ENCODE peak calls at places on chromosomes 12 and 14, in nine cellular contexts. One of them, this sample, is unnamed.

GRCh38 chr12:78696267-78696666 is 168.3 kb upstream of the SYT1 start:
- DNase-seq in NCI-H510A treated with DMSO at 0.1 percent for 48 hours: no peak
- DNase-seq in endothelial cell: no peak
- DNase-seq in stimulated activated CD4-positive, alpha-beta T cell treated with anti-CD3 and anti-CD28 coated beads, Interleukin-4, amount 100 ng/mL, for 48 hours: no peak
- DNase-seq in HTR-8/SVneo: no peak
- DNase-seq in anterior cingulate cortex: no peak
- DNase-seq in SK-N-DZ: no peak
- DNase-seq in non-pigmented ciliary epithelial cell: no peak
- DNase-seq in tibial artery: no peak
- DNase-seq in this sample: no peak

GRCh38 chr12:96571101-96571862 is 81.9 kb downstream of the CFAP54 start:
- DNase-seq in NCI-H510A treated with DMSO at 0.1 percent for 48 hours: no peak
- DNase-seq in endothelial cell: no peak
- DNase-seq in stimulated activated CD4-positive, alpha-beta T cell treated with anti-CD3 and anti-CD28 coated beads, Interleukin-4, amount 100 ng/mL, for 48 hours: no peak
- DNase-seq in HTR-8/SVneo: no peak
- DNase-seq in anterior cingulate cortex: no peak
- DNase-seq in SK-N-DZ: no peak
- DNase-seq in non-pigmented ciliary epithelial cell: peak; percentile 2
- DNase-seq in tibial artery: no peak
- DNase-seq in this sample: no peak

GRCh38 chr12:25014961-25015360 is 66.1 kb upstream of the BCAT1 start:
- DNase-seq in NCI-H510A treated with DMSO at 0.1 percent for 48 hours: no peak
- DNase-seq in endothelial cell: no peak
- DNase-seq in stimulated activated CD4-positive, alpha-beta T cell treated with anti-CD3 and anti-CD28 coated beads, Interleukin-4, amount 100 ng/mL, for 48 hours: no peak
- DNase-seq in HTR-8/SVneo: no peak
- DNase-seq in anterior cingulate cortex: no peak
- DNase-seq in SK-N-DZ: no peak
- DNase-seq in non-pigmented ciliary epithelial cell: no peak
- DNase-seq in tibial artery: no peak
- DNase-seq in this sample: no peak

GRCh38 chr14:100761481-100761880 is 34.8 kb downstream of the DLK1 start:
- DNase-seq in NCI-H510A treated with DMSO at 0.1 percent for 48 hours: no peak
- DNase-seq in endothelial cell: no peak
- DNase-seq in stimulated activated CD4-positive, alpha-beta T cell treated with anti-CD3 and anti-CD28 coated beads, Interleukin-4, amount 100 ng/mL, for 48 hours: no peak
- DNase-seq in HTR-8/SVneo: no peak
- DNase-seq in anterior cingulate cortex: no peak
- DNase-seq in SK-N-DZ: no peak
- DNase-seq in non-pigmented ciliary epithelial cell: peak; percentile 63
- DNase-seq in tibial artery: no peak
- DNase-seq in this sample: no peak

GRCh38 chr12:107441906-107442305 is 243.7 kb upstream of the PWP1 start:
- DNase-seq in NCI-H510A treated with DMSO at 0.1 percent for 48 hours: no peak
- DNase-seq in endothelial cell: no peak
- DNase-seq in stimulated activated CD4-positive, alpha-beta T cell treated with anti-CD3 and anti-CD28 coated beads, Interleukin-4, amount 100 ng/mL, for 48 hours: no peak
- DNase-seq in HTR-8/SVneo: no peak
- DNase-seq in anterior cingulate cortex: no peak
- DNase-seq in SK-N-DZ: no peak
- DNase-seq in non-pigmented ciliary epithelial cell: no peak
- DNase-seq in tibial artery: no peak
- DNase-seq in this sample: no peak

GRCh38 chr12:70670948-70671347 is 33.7 kb upstream of the PTPRB start:
- DNase-seq in NCI-H510A treated with DMSO at 0.1 percent for 48 hours: no peak
- DNase-seq in endothelial cell: no peak
- DNase-seq in stimulated activated CD4-positive, alpha-beta T cell treated with anti-CD3 and anti-CD28 coated beads, Interleukin-4, amount 100 ng/mL, for 48 hours: no peak
- DNase-seq in HTR-8/SVneo: no peak
- DNase-seq in anterior cingulate cortex: no peak
- DNase-seq in SK-N-DZ: no peak
- DNase-seq in non-pigmented ciliary epithelial cell: no peak
- DNase-seq in tibial artery: no peak
- DNase-seq in this sample: no peak

GRCh38 chr12:86710110-86710509 is 453.9 kb upstream of the MGAT4C start:
- DNase-seq in NCI-H510A treated with DMSO at 0.1 percent for 48 hours: no peak
- DNase-seq in endothelial cell: no peak
- DNase-seq in stimulated activated CD4-positive, alpha-beta T cell treated with anti-CD3 and anti-CD28 coated beads, Interleukin-4, amount 100 ng/mL, for 48 hours: no peak
- DNase-seq in HTR-8/SVneo: no peak
- DNase-seq in anterior cingulate cortex: no peak
- DNase-seq in SK-N-DZ: no peak
- DNase-seq in non-pigmented ciliary epithelial cell: no peak
- DNase-seq in tibial artery: no peak
- DNase-seq in this sample: no peak

GRCh38 chr14:52175982-52176502 is 91.5 kb upstream of the PTGDR start:
- DNase-seq in NCI-H510A treated with DMSO at 0.1 percent for 48 hours: no peak
- DNase-seq in endothelial cell: no peak
- DNase-seq in stimulated activated CD4-positive, alpha-beta T cell treated with anti-CD3 and anti-CD28 coated beads, Interleukin-4, amount 100 ng/mL, for 48 hours: no peak
- DNase-seq in HTR-8/SVneo: no peak
- DNase-seq in anterior cingulate cortex: no peak
- DNase-seq in SK-N-DZ: no peak
- DNase-seq in non-pigmented ciliary epithelial cell: no peak
- DNase-seq in tibial artery: no peak
- DNase-seq in this sample: no peak

GRCh38 chr12:132169376-132169775 is 25.1 kb downstream of the NOC4L start:
- DNase-seq in NCI-H510A treated with DMSO at 0.1 percent for 48 hours: no peak
- DNase-seq in endothelial cell: no peak
- DNase-seq in stimulated activated CD4-positive, alpha-beta T cell treated with anti-CD3 and anti-CD28 coated beads, Interleukin-4, amount 100 ng/mL, for 48 hours: no peak
- DNase-seq in HTR-8/SVneo: no peak
- DNase-seq in anterior cingulate cortex: no peak
- DNase-seq in SK-N-DZ: no peak
- DNase-seq in non-pigmented ciliary epithelial cell: no peak
- DNase-seq in tibial artery: no peak
- DNase-seq in this sample: no peak

GRCh38 chr12:104605685-104606084 is 148.9 kb downstream of the CHST11 start:
- DNase-seq in NCI-H510A treated with DMSO at 0.1 percent for 48 hours: no peak
- DNase-seq in endothelial cell: no peak
- DNase-seq in stimulated activated CD4-positive, alpha-beta T cell treated with anti-CD3 and anti-CD28 coated beads, Interleukin-4, amount 100 ng/mL, for 48 hours: no peak
- DNase-seq in HTR-8/SVneo: no peak
- DNase-seq in anterior cingulate cortex: no peak
- DNase-seq in SK-N-DZ: no peak
- DNase-seq in non-pigmented ciliary epithelial cell: no peak
- DNase-seq in tibial artery: peak; percentile 91
- DNase-seq in this sample: peak; percentile 29

GRCh38 chr12:113445544-113446176 is 23.5 kb downstream of the SDSL start:
- DNase-seq in NCI-H510A treated with DMSO at 0.1 percent for 48 hours: no peak
- DNase-seq in endothelial cell: no peak
- DNase-seq in stimulated activated CD4-positive, alpha-beta T cell treated with anti-CD3 and anti-CD28 coated beads, Interleukin-4, amount 100 ng/mL, for 48 hours: no peak
- DNase-seq in HTR-8/SVneo: no peak
- DNase-seq in anterior cingulate cortex: no peak
- DNase-seq in SK-N-DZ: no peak
- DNase-seq in non-pigmented ciliary epithelial cell: no peak
- DNase-seq in tibial artery: no peak
- DNase-seq in this sample: no peak

GRCh38 chr12:46483572-46484395 is 111.2 kb upstream of the SLC38A2 start:
- DNase-seq in NCI-H510A treated with DMSO at 0.1 percent for 48 hours: no peak
- DNase-seq in endothelial cell: no peak
- DNase-seq in stimulated activated CD4-positive, alpha-beta T cell treated with anti-CD3 and anti-CD28 coated beads, Interleukin-4, amount 100 ng/mL, for 48 hours: no peak
- DNase-seq in HTR-8/SVneo: no peak
- DNase-seq in anterior cingulate cortex: no peak
- DNase-seq in SK-N-DZ: no peak
- DNase-seq in non-pigmented ciliary epithelial cell: no peak
- DNase-seq in tibial artery: no peak
- DNase-seq in this sample: no peak

GRCh38 chr12:121050725-121051124 is 11.7 kb upstream of the OASL start:
- DNase-seq in NCI-H510A treated with DMSO at 0.1 percent for 48 hours: no peak
- DNase-seq in endothelial cell: no peak
- DNase-seq in stimulated activated CD4-positive, alpha-beta T cell treated with anti-CD3 and anti-CD28 coated beads, Interleukin-4, amount 100 ng/mL, for 48 hours: no peak
- DNase-seq in HTR-8/SVneo: no peak
- DNase-seq in anterior cingulate cortex: no peak
- DNase-seq in SK-N-DZ: no peak
- DNase-seq in non-pigmented ciliary epithelial cell: no peak
- DNase-seq in tibial artery: no peak
- DNase-seq in this sample: no peak

GRCh38 chr12:75207338-75208083 is 2.1 kb downstream of the KCNC2 start:
- DNase-seq in NCI-H510A treated with DMSO at 0.1 percent for 48 hours: no peak
- DNase-seq in endothelial cell: no peak
- DNase-seq in stimulated activated CD4-positive, alpha-beta T cell treated with anti-CD3 and anti-CD28 coated beads, Interleukin-4, amount 100 ng/mL, for 48 hours: no peak
- DNase-seq in HTR-8/SVneo: no peak
- DNase-seq in anterior cingulate cortex: no peak
- DNase-seq in SK-N-DZ: no peak
- DNase-seq in non-pigmented ciliary epithelial cell: no peak
- DNase-seq in tibial artery: no peak
- DNase-seq in this sample: no peak

GRCh38 chr12:63021126-63021525 is 86.2 kb upstream of the PPM1H start:
- DNase-seq in NCI-H510A treated with DMSO at 0.1 percent for 48 hours: no peak
- DNase-seq in endothelial cell: no peak
- DNase-seq in stimulated activated CD4-positive, alpha-beta T cell treated with anti-CD3 and anti-CD28 coated beads, Interleukin-4, amount 100 ng/mL, for 48 hours: no peak
- DNase-seq in HTR-8/SVneo: no peak
- DNase-seq in anterior cingulate cortex: no peak
- DNase-seq in SK-N-DZ: no peak
- DNase-seq in non-pigmented ciliary epithelial cell: no peak
- DNase-seq in tibial artery: no peak
- DNase-seq in this sample: no peak

GRCh38 chr12:79561401-79562132 is 129.2 kb downstream of the PAWR start:
- DNase-seq in NCI-H510A treated with DMSO at 0.1 percent for 48 hours: no peak
- DNase-seq in endothelial cell: no peak
- DNase-seq in stimulated activated CD4-positive, alpha-beta T cell treated with anti-CD3 and anti-CD28 coated beads, Interleukin-4, amount 100 ng/mL, for 48 hours: no peak
- DNase-seq in HTR-8/SVneo: no peak
- DNase-seq in anterior cingulate cortex: no peak
- DNase-seq in SK-N-DZ: no peak
- DNase-seq in non-pigmented ciliary epithelial cell: no peak
- DNase-seq in tibial artery: no peak
- DNase-seq in this sample: no peak

GRCh38 chr14:46574236-46574970 is 77.2 kb downstream of the RPL10L start:
- DNase-seq in NCI-H510A treated with DMSO at 0.1 percent for 48 hours: no peak
- DNase-seq in endothelial cell: no peak
- DNase-seq in stimulated activated CD4-positive, alpha-beta T cell treated with anti-CD3 and anti-CD28 coated beads, Interleukin-4, amount 100 ng/mL, for 48 hours: no peak
- DNase-seq in HTR-8/SVneo: peak; percentile 3
- DNase-seq in anterior cingulate cortex: no peak
- DNase-seq in SK-N-DZ: no peak
- DNase-seq in non-pigmented ciliary epithelial cell: no peak
- DNase-seq in tibial artery: no peak
- DNase-seq in this sample: no peak

GRCh38 chr12:77433799-77434198 is 368.4 kb upstream of the E2F7 start:
- DNase-seq in NCI-H510A treated with DMSO at 0.1 percent for 48 hours: no peak
- DNase-seq in endothelial cell: no peak
- DNase-seq in stimulated activated CD4-positive, alpha-beta T cell treated with anti-CD3 and anti-CD28 coated beads, Interleukin-4, amount 100 ng/mL, for 48 hours: no peak
- DNase-seq in HTR-8/SVneo: no peak
- DNase-seq in anterior cingulate cortex: no peak
- DNase-seq in SK-N-DZ: no peak
- DNase-seq in non-pigmented ciliary epithelial cell: peak; percentile 28
- DNase-seq in tibial artery: no peak
- DNase-seq in this sample: no peak

GRCh38 chr12:14239350-14239934 is 126.0 kb upstream of the ATF7IP start:
- DNase-seq in NCI-H510A treated with DMSO at 0.1 percent for 48 hours: no peak
- DNase-seq in endothelial cell: no peak
- DNase-seq in stimulated activated CD4-positive, alpha-beta T cell treated with anti-CD3 and anti-CD28 coated beads, Interleukin-4, amount 100 ng/mL, for 48 hours: no peak
- DNase-seq in HTR-8/SVneo: no peak
- DNase-seq in anterior cingulate cortex: no peak
- DNase-seq in SK-N-DZ: peak; percentile 98
- DNase-seq in non-pigmented ciliary epithelial cell: no peak
- DNase-seq in tibial artery: no peak
- DNase-seq in this sample: peak; percentile 36

GRCh38 chr12:69982081-69982480 is 157.1 kb downstream of the MYRFL start:
- DNase-seq in NCI-H510A treated with DMSO at 0.1 percent for 48 hours: no peak
- DNase-seq in endothelial cell: no peak
- DNase-seq in stimulated activated CD4-positive, alpha-beta T cell treated with anti-CD3 and anti-CD28 coated beads, Interleukin-4, amount 100 ng/mL, for 48 hours: no peak
- DNase-seq in HTR-8/SVneo: no peak
- DNase-seq in anterior cingulate cortex: no peak
- DNase-seq in SK-N-DZ: no peak
- DNase-seq in non-pigmented ciliary epithelial cell: no peak
- DNase-seq in tibial artery: no peak
- DNase-seq in this sample: no peak

GRCh38 chr12:45349911-45350310 is 134.0 kb downstream of the ANO6 start:
- DNase-seq in NCI-H510A treated with DMSO at 0.1 percent for 48 hours: no peak
- DNase-seq in endothelial cell: no peak
- DNase-seq in stimulated activated CD4-positive, alpha-beta T cell treated with anti-CD3 and anti-CD28 coated beads, Interleukin-4, amount 100 ng/mL, for 48 hours: no peak
- DNase-seq in HTR-8/SVneo: no peak
- DNase-seq in anterior cingulate cortex: no peak
- DNase-seq in SK-N-DZ: no peak
- DNase-seq in non-pigmented ciliary epithelial cell: no peak
- DNase-seq in tibial artery: no peak
- DNase-seq in this sample: no peak

GRCh38 chr14:105061428-105062047 is 3.7 kb downstream of the GPR132 start:
- DNase-seq in NCI-H510A treated with DMSO at 0.1 percent for 48 hours: no peak
- DNase-seq in endothelial cell: no peak
- DNase-seq in stimulated activated CD4-positive, alpha-beta T cell treated with anti-CD3 and anti-CD28 coated beads, Interleukin-4, amount 100 ng/mL, for 48 hours: peak; percentile 67
- DNase-seq in HTR-8/SVneo: no peak
- DNase-seq in anterior cingulate cortex: no peak
- DNase-seq in SK-N-DZ: no peak
- DNase-seq in non-pigmented ciliary epithelial cell: no peak
- DNase-seq in tibial artery: no peak
- DNase-seq in this sample: no peak

GRCh38 chr12:114476159-114476558 is 70.2 kb upstream of the TBX5 start:
- DNase-seq in NCI-H510A treated with DMSO at 0.1 percent for 48 hours: peak; percentile 65
- DNase-seq in endothelial cell: no peak
- DNase-seq in stimulated activated CD4-positive, alpha-beta T cell treated with anti-CD3 and anti-CD28 coated beads, Interleukin-4, amount 100 ng/mL, for 48 hours: no peak
- DNase-seq in HTR-8/SVneo: no peak
- DNase-seq in anterior cingulate cortex: no peak
- DNase-seq in SK-N-DZ: no peak
- DNase-seq in non-pigmented ciliary epithelial cell: no peak
- DNase-seq in tibial artery: no peak
- DNase-seq in this sample: no peak

GRCh38 chr14:101760138-101761011 is 1.1 kb upstream of the PPP2R5C start:
- DNase-seq in NCI-H510A treated with DMSO at 0.1 percent for 48 hours: peak; percentile 92
- DNase-seq in endothelial cell: peak; percentile 96
- DNase-seq in stimulated activated CD4-positive, alpha-beta T cell treated with anti-CD3 and anti-CD28 coated beads, Interleukin-4, amount 100 ng/mL, for 48 hours: peak; percentile 94
- DNase-seq in HTR-8/SVneo: peak; percentile 91
- DNase-seq in anterior cingulate cortex: peak; percentile 99
- DNase-seq in SK-N-DZ: peak; percentile 86
- DNase-seq in non-pigmented ciliary epithelial cell: peak; percentile 91
- DNase-seq in tibial artery: peak; percentile 99
- DNase-seq in this sample: peak; percentile 100

GRCh38 chr12:102765736-102766135 is 151.3 kb downstream of the PAH start:
- DNase-seq in NCI-H510A treated with DMSO at 0.1 percent for 48 hours: no peak
- DNase-seq in endothelial cell: no peak
- DNase-seq in stimulated activated CD4-positive, alpha-beta T cell treated with anti-CD3 and anti-CD28 coated beads, Interleukin-4, amount 100 ng/mL, for 48 hours: no peak
- DNase-seq in HTR-8/SVneo: no peak
- DNase-seq in anterior cingulate cortex: no peak
- DNase-seq in SK-N-DZ: no peak
- DNase-seq in non-pigmented ciliary epithelial cell: peak; percentile 52
- DNase-seq in tibial artery: no peak
- DNase-seq in this sample: no peak

GRCh38 chr12:108629824-108630476 is 3.7 kb downstream of the SELPLG start:
- DNase-seq in NCI-H510A treated with DMSO at 0.1 percent for 48 hours: no peak
- DNase-seq in endothelial cell: no peak
- DNase-seq in stimulated activated CD4-positive, alpha-beta T cell treated with anti-CD3 and anti-CD28 coated beads, Interleukin-4, amount 100 ng/mL, for 48 hours: peak; percentile 52
- DNase-seq in HTR-8/SVneo: peak; percentile 80
- DNase-seq in anterior cingulate cortex: no peak
- DNase-seq in SK-N-DZ: no peak
- DNase-seq in non-pigmented ciliary epithelial cell: peak; percentile 70
- DNase-seq in tibial artery: no peak
- DNase-seq in this sample: no peak

GRCh38 chr14:53599221-53599945 is 357.2 kb downstream of the BMP4 start:
- DNase-seq in NCI-H510A treated with DMSO at 0.1 percent for 48 hours: no peak
- DNase-seq in endothelial cell: no peak
- DNase-seq in stimulated activated CD4-positive, alpha-beta T cell treated with anti-CD3 and anti-CD28 coated beads, Interleukin-4, amount 100 ng/mL, for 48 hours: no peak
- DNase-seq in HTR-8/SVneo: no peak
- DNase-seq in anterior cingulate cortex: no peak
- DNase-seq in SK-N-DZ: no peak
- DNase-seq in non-pigmented ciliary epithelial cell: no peak
- DNase-seq in tibial artery: no peak
- DNase-seq in this sample: no peak

GRCh38 chr14:103385994-103386491 is 828 bp downstream of the MARK3 start:
- DNase-seq in NCI-H510A treated with DMSO at 0.1 percent for 48 hours: peak; percentile 21
- DNase-seq in endothelial cell: peak; percentile 16
- DNase-seq in stimulated activated CD4-positive, alpha-beta T cell treated with anti-CD3 and anti-CD28 coated beads, Interleukin-4, amount 100 ng/mL, for 48 hours: peak; percentile 24
- DNase-seq in HTR-8/SVneo: no peak
- DNase-seq in anterior cingulate cortex: no peak
- DNase-seq in SK-N-DZ: no peak
- DNase-seq in non-pigmented ciliary epithelial cell: no peak
- DNase-seq in tibial artery: peak; percentile 71
- DNase-seq in this sample: no peak

GRCh38 chr12:27213304-27213703 is 30.8 kb upstream of the STK38L start:
- DNase-seq in NCI-H510A treated with DMSO at 0.1 percent for 48 hours: no peak
- DNase-seq in endothelial cell: no peak
- DNase-seq in stimulated activated CD4-positive, alpha-beta T cell treated with anti-CD3 and anti-CD28 coated beads, Interleukin-4, amount 100 ng/mL, for 48 hours: no peak
- DNase-seq in HTR-8/SVneo: no peak
- DNase-seq in anterior cingulate cortex: no peak
- DNase-seq in SK-N-DZ: no peak
- DNase-seq in non-pigmented ciliary epithelial cell: no peak
- DNase-seq in tibial artery: no peak
- DNase-seq in this sample: no peak

GRCh38 chr14:65210118-65210826 is 108.0 kb upstream of the MAX start:
- DNase-seq in NCI-H510A treated with DMSO at 0.1 percent for 48 hours: no peak
- DNase-seq in endothelial cell: no peak
- DNase-seq in stimulated activated CD4-positive, alpha-beta T cell treated with anti-CD3 and anti-CD28 coated beads, Interleukin-4, amount 100 ng/mL, for 48 hours: no peak
- DNase-seq in HTR-8/SVneo: no peak
- DNase-seq in anterior cingulate cortex: no peak
- DNase-seq in SK-N-DZ: no peak
- DNase-seq in non-pigmented ciliary epithelial cell: no peak
- DNase-seq in tibial artery: no peak
- DNase-seq in this sample: no peak

GRCh38 chr14:23113346-23114119 is 5.5 kb downstream of the CEBPE start:
- DNase-seq in NCI-H510A treated with DMSO at 0.1 percent for 48 hours: no peak
- DNase-seq in endothelial cell: no peak
- DNase-seq in stimulated activated CD4-positive, alpha-beta T cell treated with anti-CD3 and anti-CD28 coated beads, Interleukin-4, amount 100 ng/mL, for 48 hours: no peak
- DNase-seq in HTR-8/SVneo: no peak
- DNase-seq in anterior cingulate cortex: no peak
- DNase-seq in SK-N-DZ: no peak
- DNase-seq in non-pigmented ciliary epithelial cell: no peak
- DNase-seq in tibial artery: peak; percentile 48
- DNase-seq in this sample: no peak